ENCODE peak calls at places on chromosomes 12 and 14, in five cellular contexts. Z is thoracic aorta, K is heart left ventricle, L is iPS DF 6.9, O is stomach. P is an unnamed sample.

GRCh38 chr12:116657921-116658495 is 79.9 kb downstream of the SPRING1 start:
- DNase-seq in Z (no peak), L (no peak), K (no peak), O (no peak), P (no peak)

GRCh38 chr12:52518574-52519469 is 1.4 kb downstream of the KRT5 start:
- DNase-seq in O (no peak), K (no peak), L (no peak), Z (no peak), P (peak; percentile 19)

GRCh38 chr12:8572507-8572906 is 31.8 kb upstream of the CLEC4E start:
- DNase-seq in O (no peak), K (no peak), L (no peak), Z (no peak), P (no peak)

GRCh38 chr12:54759751-54760150 is 94.6 kb upstream of the MUCL1 start:
- DNase-seq in L (peak; percentile 50), Z (no peak), K (no peak), O (no peak), P (no peak)

GRCh38 chr12:28409892-28410291 is 219.6 kb downstream of the CCDC91 start:
- DNase-seq in K (no peak), O (no peak), L (no peak), Z (no peak), P (no peak)

GRCh38 chr14:101065696-101066694 is 162.5 kb upstream of the RTL1 start:
- DNase-seq in O (no peak), L (no peak), Z (no peak), K (no peak), P (no peak)

GRCh38 chr12:3523058-3523457 is 32.1 kb downstream of the PRMT8 start:
- DNase-seq in O (no peak), Z (no peak), K (no peak), L (no peak), P (no peak)

GRCh38 chr12:44372259-44372658 is 503.9 kb downstream of the NELL2 start:
- DNase-seq in O (no peak), L (no peak), K (no peak), Z (no peak), P (no peak)

GRCh38 chr12:11876301-11876700 is 194.4 kb upstream of the BCL2L14 start:
- DNase-seq in O (no peak), Z (no peak), K (no peak), L (no peak), P (no peak)

GRCh38 chr12:11872055-11872454 is 198.7 kb upstream of the BCL2L14 start:
- DNase-seq in Z (no peak), L (no peak), K (no peak), O (no peak), P (no peak)

GRCh38 chr12:11877102-11877826 is 193.5 kb upstream of the BCL2L14 start:
- DNase-seq in O (no peak), K (no peak), L (no peak), Z (no peak), P (no peak)

GRCh38 chr12:11877869-11878780 is 192.6 kb upstream of the BCL2L14 start:
- DNase-seq in O (peak; percentile 57), K (peak; percentile 58), L (no peak), Z (no peak), P (no peak)

DNA sequence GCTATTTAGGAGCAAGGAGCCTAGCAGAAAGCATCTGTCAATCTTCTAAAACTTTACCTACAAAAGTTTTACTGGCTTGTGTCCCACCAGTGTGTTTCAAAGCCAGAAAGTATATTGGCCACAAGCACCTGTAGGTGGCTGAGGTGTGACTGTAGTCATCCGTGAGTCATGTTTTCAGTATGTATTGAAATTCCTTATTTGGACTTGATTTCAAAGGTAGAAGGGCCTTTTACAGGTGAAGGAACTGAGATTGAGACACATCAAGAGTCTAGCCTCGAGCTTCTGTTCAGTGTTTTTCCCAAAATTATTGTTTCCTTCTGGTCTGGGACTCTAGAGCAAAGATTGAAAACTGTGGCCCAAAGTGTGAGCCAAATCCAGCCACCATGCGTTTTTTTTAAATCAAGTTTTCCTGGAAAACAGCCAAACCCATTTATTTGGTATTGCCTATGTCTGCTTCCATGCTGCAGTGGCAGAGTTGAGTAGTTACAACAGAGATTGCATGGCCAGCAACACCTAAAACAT is 195.3 kb upstream of the BCL2L14 start:
- DNase-seq in K (no peak), L (no peak), Z (no peak), O (no peak), P (no peak)
- H3K27ac ChIP-seq in K (no peak overlapping the region), L (no peak overlapping the region), Z (no peak overlapping the region), O (peak overlapping the region; percentile 23), P (no peak overlapping the region)

DNA sequence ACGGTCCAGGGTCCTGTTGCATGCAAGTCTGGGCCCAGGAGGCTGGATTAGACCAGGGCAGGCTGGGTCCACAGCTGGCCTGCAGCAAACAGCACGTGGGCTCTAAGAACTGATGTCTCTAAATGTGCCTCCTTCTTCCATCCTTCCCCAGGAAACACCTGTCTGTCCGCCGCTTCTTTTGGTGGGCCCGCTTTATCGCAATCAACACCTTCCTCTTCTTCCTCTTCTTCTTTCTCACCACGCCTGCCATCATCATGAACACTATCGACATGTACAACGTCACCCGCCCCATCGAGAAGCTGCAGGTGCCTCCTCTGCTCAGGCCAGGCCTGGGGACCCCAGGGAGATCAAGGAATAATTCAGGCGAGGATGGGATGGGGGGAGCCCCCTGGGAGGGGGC is 28.3 kb downstream of the NGB start:
- DNase-seq in Z (no peak), K (no peak), L (no peak), O (no peak), P (no peak)
- H3K4me1 ChIP-seq in Z (no peaks in the 10 kb centered on the region), K (no peaks in the 10 kb centered on the region), L (no peaks in the 10 kb centered on the region), O (no peaks in the 10 kb centered on the region), P (no peaks in the 10 kb centered on the region)

GRCh38 chr14:69651653-69652052 is 40.3 kb downstream of the SUSD6 start:
- DNase-seq in Z (no peak), K (no peak), O (no peak), L (no peak), P (no peak)
- H3K27ac ChIP-seq in Z (peak overlapping the region; percentile 68), K (no peak overlapping the region), O (peak overlapping the region; percentile 64), L (no peak overlapping the region), P (peak overlapping the region; percentile 37)

GRCh38 chr12:67710582-67710981 is 62.0 kb downstream of the DYRK2 start:
- DNase-seq in Z (no peak), L (no peak), O (peak; percentile 59), K (no peak), P (no peak)
- H3K4me1 ChIP-seq in Z (peaks cover 8% of the 10 kb centered on the region), L (peaks cover 3% of the 10 kb centered on the region), O (peaks cover 30% of the 10 kb centered on the region), K (peaks cover 4% of the 10 kb centered on the region), P (peaks cover 2% of the 10 kb centered on the region)

GRCh38 chr12:91874086-91874865 is 271.4 kb downstream of the BTG1 start:
- DNase-seq in K (no peak), Z (no peak), L (no peak), O (no peak), P (no peak)
- H3K27ac ChIP-seq in K (no peak overlapping the region), Z (no peak overlapping the region), L (no peak overlapping the region), O (no peak overlapping the region), P (no peak overlapping the region)